ENCODE peak calls at places on chromosomes 6 and 20, in five cellular contexts. One of them, this sample, is unnamed.

GRCh38 chr6:24107294-24107693 is 18.7 kb upstream of the NRSN1 start:
- DNase-seq in RCC 7860: no peak
- DNase-seq in foreskin fibroblast: no peak
- DNase-seq in CD8-positive, alpha-beta T cell: no peak
- DNase-seq in pancreas: no peak
- DNase-seq in this sample: no peak

GRCh38 chr6:101080597-101080996 is 199.5 kb upstream of the ASCC3 start:
- DNase-seq in RCC 7860: no peak
- DNase-seq in foreskin fibroblast: peak
- DNase-seq in CD8-positive, alpha-beta T cell: no peak
- DNase-seq in pancreas: no peak
- DNase-seq in this sample: no peak

GRCh38 chr6:156848533-156848932 is 71.4 kb downstream of the ARID1B start:
- DNase-seq in RCC 7860: peak
- DNase-seq in foreskin fibroblast: no peak
- DNase-seq in CD8-positive, alpha-beta T cell: no peak
- DNase-seq in pancreas: no peak
- DNase-seq in this sample: no peak

GRCh38 chr6:6783736-6784135 is 195.2 kb downstream of the LY86 start:
- DNase-seq in RCC 7860: no peak
- DNase-seq in foreskin fibroblast: no peak
- DNase-seq in CD8-positive, alpha-beta T cell: no peak
- DNase-seq in pancreas: no peak
- DNase-seq in this sample: no peak

GRCh38 chr6:72363844-72364740 is 257.8 kb upstream of the KCNQ5 start:
- DNase-seq in RCC 7860: peak
- DNase-seq in foreskin fibroblast: peak
- DNase-seq in CD8-positive, alpha-beta T cell: no peak
- DNase-seq in pancreas: no peak
- DNase-seq in this sample: no peak

GRCh38 chr6:55913213-55914195 is 38.1 kb upstream of the BMP5 start:
- DNase-seq in RCC 7860: no peak
- DNase-seq in foreskin fibroblast: peak
- DNase-seq in CD8-positive, alpha-beta T cell: no peak
- DNase-seq in pancreas: no peak
- DNase-seq in this sample: no peak

GRCh38 chr6:36595168-36595818 is 1.1 kb downstream of the SRSF3 start:
- DNase-seq in RCC 7860: no peak
- DNase-seq in foreskin fibroblast: peak
- DNase-seq in CD8-positive, alpha-beta T cell: no peak
- DNase-seq in pancreas: peak
- DNase-seq in this sample: no peak

GRCh38 chr6:163132050-163132750 is 282.3 kb upstream of the QKI start:
- DNase-seq in RCC 7860: no peak
- DNase-seq in foreskin fibroblast: peak
- DNase-seq in CD8-positive, alpha-beta T cell: no peak
- DNase-seq in pancreas: no peak
- DNase-seq in this sample: no peak

GRCh38 chr20:43220612-43221011 is 30.9 kb upstream of the PTPRT start:
- DNase-seq in RCC 7860: peak
- DNase-seq in foreskin fibroblast: no peak
- DNase-seq in CD8-positive, alpha-beta T cell: no peak
- DNase-seq in pancreas: no peak
- DNase-seq in this sample: no peak

GRCh38 chr6:97023982-97024381 is 99.5 kb downstream of the KLHL32 start:
- DNase-seq in RCC 7860: no peak
- DNase-seq in foreskin fibroblast: no peak
- DNase-seq in CD8-positive, alpha-beta T cell: no peak
- DNase-seq in pancreas: no peak
- DNase-seq in this sample: no peak

GRCh38 chr20:62412194-62413024 is 5.3 kb upstream of the CABLES2 start:
- DNase-seq in RCC 7860: no peak
- DNase-seq in foreskin fibroblast: no peak
- DNase-seq in CD8-positive, alpha-beta T cell: no peak
- DNase-seq in pancreas: no peak
- DNase-seq in this sample: no peak

GRCh38 chr6:131765081-131765852 is 42.6 kb upstream of the ENPP1 start:
- DNase-seq in RCC 7860: no peak
- DNase-seq in foreskin fibroblast: peak
- DNase-seq in CD8-positive, alpha-beta T cell: no peak
- DNase-seq in pancreas: no peak
- DNase-seq in this sample: no peak

GRCh38 chr6:10391299-10391630 is 23.6 kb downstream of the TFAP2A start:
- DNase-seq in RCC 7860: no peak
- DNase-seq in foreskin fibroblast: no peak
- DNase-seq in CD8-positive, alpha-beta T cell: no peak
- DNase-seq in pancreas: no peak
- DNase-seq in this sample: no peak

GRCh38 chr6:10332121-10332520 is 82.8 kb downstream of the TFAP2A start:
- DNase-seq in RCC 7860: no peak
- DNase-seq in foreskin fibroblast: no peak
- DNase-seq in CD8-positive, alpha-beta T cell: no peak
- DNase-seq in pancreas: no peak
- DNase-seq in this sample: no peak

GRCh38 chr20:46434597-46434996 is 28.2 kb upstream of the ELMO2 start:
- DNase-seq in RCC 7860: no peak
- DNase-seq in foreskin fibroblast: no peak
- DNase-seq in CD8-positive, alpha-beta T cell: no peak
- DNase-seq in pancreas: no peak
- DNase-seq in this sample: no peak

This sample was measured in activated T-helper 2 cell treated with anti-CD3 and anti-CD28 coated beads, Interferon-gamma antibody, Interleukin-2, Interleukin-4, amounts not matched to agents 10 μg/mL and 5 μg/mL and 100 μg/mL, durations not matched to agents 14 hours and 24 hours and 36 hours.